ENCODE peak calls at places on chromosomes 3 and 15, in seven cellular contexts. X is body of pancreas, C is thoracic aorta, B is nephron progenitor cell, T is BJ, F is ACHN, H is uterus. S is an unnamed sample.

GRCh38 chr15:90362936-90363212 is 10.8 kb downstream of the ZNF774 start:
- DNase-seq in X (no peak), C (no peak), B (no peak), T (peak), F (peak), H (peak), S (peak)

GRCh38 chr3:167030059-167030458 is 350.0 kb downstream of the ZBBX start:
- DNase-seq in X (no peak), C (no peak), B (no peak), T (no peak), F (no peak), H (no peak), S (no peak)

GRCh38 chr3:108830991-108831390 is 8.4 kb downstream of the TRAT1 start:
- DNase-seq in X (no peak), C (no peak), B (no peak), T (no peak), F (no peak), H (no peak), S (no peak)

GRCh38 chr3:13018039-13018431 is 55.2 kb downstream of the IQSEC1 start:
- DNase-seq in X (no peak), C (no peak), B (no peak), T (no peak), F (no peak), H (no peak), S (peak)

GRCh38 chr3:149435936-149436885 is 38.3 kb upstream of the TM4SF4 start:
- DNase-seq in X (no peak), C (no peak), B (no peak), T (no peak), F (no peak), H (no peak), S (peak)

GRCh38 chr15:25249236-25250010 is 189.4 kb downstream of the UBE3A start:
- DNase-seq in X (peak), C (no peak), B (no peak), T (no peak), F (no peak), H (peak), S (no peak)

GRCh38 chr3:161231861-161232260 is 10.8 kb downstream of the NMD3 start:
- DNase-seq in X (no peak), C (no peak), B (no peak), T (no peak), F (no peak), H (no peak), S (no peak)

GRCh38 chr3:196753201-196753600 is 13.5 kb downstream of the PAK2 start:
- DNase-seq in X (no peak), C (no peak), B (no peak), T (no peak), F (no peak), H (no peak), S (no peak)

GRCh38 chr15:70956196-70956595 is 63.6 kb downstream of the LRRC49 start:
- DNase-seq in X (no peak), C (no peak), B (no peak), T (peak), F (no peak), H (no peak), S (no peak)

GRCh38 chr15:36175181-36175750 is 404.2 kb upstream of the CDIN1 start:
- DNase-seq in X (no peak), C (no peak), B (no peak), T (no peak), F (no peak), H (no peak), S (no peak)

GRCh38 chr3:128316456-128316855 is 150.2 kb downstream of the DNAJB8 start:
- DNase-seq in X (peak), C (no peak), B (no peak), T (no peak), F (no peak), H (peak), S (peak)

GRCh38 chr3:174376346-174376745 is 482.8 kb upstream of the NAALADL2 start:
- DNase-seq in X (no peak), C (no peak), B (no peak), T (no peak), F (no peak), H (no peak), S (peak)

GRCh38 chr3:47096955-47097354 is 67.0 kb downstream of the SETD2 start:
- DNase-seq in X (no peak), C (no peak), B (no peak), T (peak), F (peak), H (no peak), S (peak)

GRCh38 chr15:38216763-38217162 is 35.9 kb upstream of the SPRED1 start:
- DNase-seq in X (no peak), C (no peak), B (no peak), T (no peak), F (no peak), H (no peak), S (no peak)

S was measured in astrocyte of the hippocampus.